ENCODE peak calls at places on chromosome 12, in four cellular contexts. One of them, this sample, is unnamed.

GRCh38 chr12:53217049-53217929 is 10.2 kb upstream of the ITGB7 start:
- DNase-seq in activated CD8-positive, alpha-beta memory T cell treated with anti-CD3 and anti-CD28 coated beads for 4 hours: no peak
- DNase-seq in D721Med: no peak
- DNase-seq in WTC11: peak; percentile 82
- DNase-seq in this sample: no peak

GRCh38 chr12:69456239-69456638 is 13.9 kb upstream of the FRS2 start:
- DNase-seq in activated CD8-positive, alpha-beta memory T cell treated with anti-CD3 and anti-CD28 coated beads for 4 hours: no peak
- DNase-seq in D721Med: no peak
- DNase-seq in WTC11: no peak
- DNase-seq in this sample: no peak

GRCh38 chr12:109267361-109267760 is 41.7 kb downstream of the FOXN4 start:
- DNase-seq in activated CD8-positive, alpha-beta memory T cell treated with anti-CD3 and anti-CD28 coated beads for 4 hours: no peak
- DNase-seq in D721Med: no peak
- DNase-seq in WTC11: no peak
- DNase-seq in this sample: no peak

GRCh38 chr12:5467941-5468340 is 36.0 kb downstream of the NTF3 start:
- DNase-seq in activated CD8-positive, alpha-beta memory T cell treated with anti-CD3 and anti-CD28 coated beads for 4 hours: no peak
- DNase-seq in D721Med: no peak
- DNase-seq in WTC11: no peak
- DNase-seq in this sample: no peak

GRCh38 chr12:127943481-127944210 is 323.3 kb upstream of the TMEM132C start:
- DNase-seq in activated CD8-positive, alpha-beta memory T cell treated with anti-CD3 and anti-CD28 coated beads for 4 hours: no peak
- DNase-seq in D721Med: no peak
- DNase-seq in WTC11: no peak
- DNase-seq in this sample: no peak

GRCh38 chr12:115374480-115375187 is 690.7 kb upstream of the TBX3 start:
- DNase-seq in activated CD8-positive, alpha-beta memory T cell treated with anti-CD3 and anti-CD28 coated beads for 4 hours: no peak
- DNase-seq in D721Med: no peak
- DNase-seq in WTC11: no peak
- DNase-seq in this sample: no peak

GRCh38 chr12:78241472-78241871 is 410.8 kb downstream of the NAV3 start:
- DNase-seq in activated CD8-positive, alpha-beta memory T cell treated with anti-CD3 and anti-CD28 coated beads for 4 hours: no peak
- DNase-seq in D721Med: no peak
- DNase-seq in WTC11: no peak
- DNase-seq in this sample: no peak

GRCh38 chr12:22657538-22657937 is 32.6 kb downstream of the ETNK1 start:
- DNase-seq in activated CD8-positive, alpha-beta memory T cell treated with anti-CD3 and anti-CD28 coated beads for 4 hours: no peak
- DNase-seq in D721Med: no peak
- DNase-seq in WTC11: no peak
- DNase-seq in this sample: no peak

GRCh38 chr12:39490500-39491276 is 47.8 kb upstream of the KIF21A start:
- DNase-seq in activated CD8-positive, alpha-beta memory T cell treated with anti-CD3 and anti-CD28 coated beads for 4 hours: no peak
- DNase-seq in D721Med: no peak
- DNase-seq in WTC11: no peak
- DNase-seq in this sample: no peak